ENCODE peak calls at places on chromosomes 16 and 17, in nine cellular contexts. X, S, Q, Z, J, Y, M, V and N are unnamed samples.
A peak's percentile ranks its signal among the peaks of the same experiment; 100 is the strongest.

GRCh38 chr17:74960739-74961342 is 11.7 kb downstream of the HID1 start:
- DNase-seq in S (peak; percentile 87), Y (peak; percentile 57), M (no peak), Q (peak; percentile 80), V (peak; percentile 82), J (no peak), Z (peak; percentile 90), X (peak; percentile 62), N (no peak)

GRCh38 chr16:70159355-70160348 is 13.9 kb upstream of the CLEC18C start:
- DNase-seq in Z (no peak), V (no peak), Y (no peak), J (no peak), S (no peak), X (no peak), M (no peak), Q (no peak), N (no peak)

GRCh38 chr17:67528751-67529436 is 151.8 kb downstream of the PITPNC1 start:
- DNase-seq in S (peak; percentile 88), X (no peak), Z (no peak), V (peak; percentile 6), M (no peak), Q (peak; percentile 77), Y (peak; percentile 71), J (peak; percentile 80), N (peak; percentile 72)

GRCh38 chr17:60229189-60229802 is 79.5 kb downstream of the CA4 start:
- DNase-seq in J (no peak), V (peak; percentile 34), Y (no peak), X (peak; percentile 41), Z (peak; percentile 19), Q (no peak), M (no peak), S (no peak), N (no peak)

GRCh38 chr17:50352072-50352692 is 6.3 kb downstream of the XYLT2 start:
- DNase-seq in J (no peak), X (no peak), Z (no peak), M (no peak), S (peak; percentile 3), Y (no peak), Q (no peak), V (no peak), N (peak; percentile 52)

GRCh38 chr17:10583834-10584233 is 34.4 kb upstream of the MYH2 start:
- DNase-seq in S (no peak), V (no peak), J (no peak), M (no peak), Q (no peak), X (no peak), Z (no peak), Y (no peak), N (no peak)

GRCh38 chr16:80583466-80583865 is 42.7 kb downstream of the DYNLRB2 start:
- DNase-seq in X (no peak), Q (no peak), S (no peak), Z (no peak), V (no peak), M (no peak), Y (no peak), J (no peak), N (peak; percentile 19)

GRCh38 chr17:77734371-77735050 is 224.0 kb upstream of the TNRC6C start:
- DNase-seq in X (no peak), Z (no peak), J (peak; percentile 94), V (no peak), Y (peak; percentile 78), M (no peak), S (peak; percentile 91), Q (peak; percentile 70), N (peak; percentile 93)

GRCh38 chr17:45992904-45993303 is 6.1 kb upstream of the STH start:
- DNase-seq in J (no peak), Y (no peak), Q (no peak), S (no peak), M (no peak), Z (no peak), V (no peak), X (no peak), N (no peak)

GRCh38 chr17:41394254-41395016 is 3.0 kb downstream of the KRT31 start:
- DNase-seq in Y (no peak), X (no peak), S (no peak), J (no peak), Q (no peak), Z (no peak), V (no peak), M (no peak), N (no peak)

GRCh38 chr17:3920940-3921852 is 4.9 kb upstream of the P2RX1 start:
- DNase-seq in M (no peak), Z (peak; percentile 38), Y (no peak), J (peak; percentile 82), S (no peak), Q (no peak), X (no peak), V (no peak), N (no peak)

GRCh38 chr16:2009791-2010510 is at the start of gene ZNF598:
- DNase-seq in Y (peak; percentile 86), V (peak; percentile 88), X (peak; percentile 89), Q (peak; percentile 88), M (peak; percentile 78), S (peak; percentile 96), Z (peak; percentile 92), J (peak; percentile 89), N (peak; percentile 85)

GRCh38 chr17:45440161-45440859 is 7.6 kb upstream of the ARHGAP27 start:
- DNase-seq in S (peak; percentile 60), Y (no peak), M (no peak), Q (no peak), X (no peak), Z (peak; percentile 35), J (no peak), V (peak; percentile 32), N (no peak)

GRCh38 chr16:57091200-57091989 is 988 bp upstream of the CPNE2 start:
- DNase-seq in Q (peak; percentile 83), J (peak; percentile 75), V (peak; percentile 74), Z (no peak), M (no peak), X (no peak), Y (peak; percentile 50), S (peak; percentile 73), N (peak; percentile 40)

GRCh38 chr16:84519855-84520254 is 15.4 kb upstream of the MEAK7 start:
- DNase-seq in Q (peak; percentile 35), V (no peak), S (no peak), M (no peak), J (no peak), X (no peak), Y (no peak), Z (no peak), N (no peak)

GRCh38 chr16:84514874-84515835 is 10.7 kb upstream of the MEAK7 start:
- DNase-seq in J (no peak), X (peak; percentile 96), Q (peak; percentile 73), V (peak; percentile 86), M (peak; percentile 86), Z (peak; percentile 76), Y (peak; percentile 72), S (peak; percentile 45), N (peak; percentile 30)

GRCh38 chr16:84520778-84521770 is 16.6 kb upstream of the MEAK7 start:
- DNase-seq in Q (peak; percentile 58), V (no peak), X (no peak), Y (no peak), Z (no peak), M (no peak), S (no peak), J (no peak), N (no peak)

GRCh38 chr16:84517366-84517765 is 12.9 kb upstream of the MEAK7 start:
- DNase-seq in Q (peak; percentile 17), Z (no peak), M (no peak), V (no peak), Y (no peak), J (no peak), S (no peak), X (no peak), N (no peak)

DNA sequence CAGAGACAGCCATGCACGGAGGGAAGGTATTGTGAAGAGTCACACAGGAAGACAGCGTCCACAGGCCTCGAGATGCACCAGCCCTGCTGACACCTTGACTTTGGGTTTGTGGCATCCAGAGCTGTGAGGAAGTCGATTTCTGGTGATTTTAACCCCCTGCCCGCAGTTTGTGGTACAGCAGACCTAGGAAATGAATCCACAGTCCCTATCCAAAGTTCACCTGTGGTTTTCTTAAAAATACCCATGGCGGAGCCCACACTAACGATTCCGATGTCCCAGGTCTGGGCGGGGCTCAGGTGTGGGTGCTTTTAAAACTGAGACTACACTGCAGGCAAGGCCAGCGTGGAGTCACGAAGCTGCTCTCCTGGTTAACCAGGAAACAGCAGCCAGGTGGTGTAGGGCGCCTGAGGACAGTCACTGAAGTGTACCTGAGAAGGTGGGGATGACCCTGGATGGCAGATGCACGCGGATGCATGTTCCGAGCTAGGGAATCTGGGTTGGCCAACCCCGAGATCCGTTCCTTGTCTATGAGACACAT is 14.4 kb upstream of the MEAK7 start:
- DNase-seq in M (peak; percentile 64), Q (peak; percentile 37), Y (peak; percentile 50), S (no peak), J (no peak), X (peak; percentile 86), V (no peak), Z (no peak), N (no peak)
- H3K4me1 ChIP-seq in M (peaks cover 62% of the 10 kb centered on the region), Q (no peaks in the 10 kb centered on the region), Y (peaks cover 4% of the 10 kb centered on the region), S (no peaks in the 10 kb centered on the region), J (no peaks in the 10 kb centered on the region), X (peaks cover 32% of the 10 kb centered on the region), V (peaks cover 31% of the 10 kb centered on the region), Z (peaks cover 16% of the 10 kb centered on the region), N (no peaks in the 10 kb centered on the region)

GRCh38 chr16:22193134-22193411 is 13.0 kb upstream of the EEF2K start:
- DNase-seq in Y (no peak), Q (no peak), M (no peak), Z (no peak), S (no peak), X (no peak), V (no peak), J (no peak), N (no peak)
- H3K4me1 ChIP-seq in Y (peaks cover 25% of the 10 kb centered on the region), Q (peaks cover 52% of the 10 kb centered on the region), M (peaks cover 70% of the 10 kb centered on the region), Z (peaks cover 41% of the 10 kb centered on the region), S (peaks cover 17% of the 10 kb centered on the region), X (peaks cover 54% of the 10 kb centered on the region), V (peaks cover 8% of the 10 kb centered on the region), J (peaks cover 25% of the 10 kb centered on the region), N (peaks cover 55% of the 10 kb centered on the region)

DNA sequence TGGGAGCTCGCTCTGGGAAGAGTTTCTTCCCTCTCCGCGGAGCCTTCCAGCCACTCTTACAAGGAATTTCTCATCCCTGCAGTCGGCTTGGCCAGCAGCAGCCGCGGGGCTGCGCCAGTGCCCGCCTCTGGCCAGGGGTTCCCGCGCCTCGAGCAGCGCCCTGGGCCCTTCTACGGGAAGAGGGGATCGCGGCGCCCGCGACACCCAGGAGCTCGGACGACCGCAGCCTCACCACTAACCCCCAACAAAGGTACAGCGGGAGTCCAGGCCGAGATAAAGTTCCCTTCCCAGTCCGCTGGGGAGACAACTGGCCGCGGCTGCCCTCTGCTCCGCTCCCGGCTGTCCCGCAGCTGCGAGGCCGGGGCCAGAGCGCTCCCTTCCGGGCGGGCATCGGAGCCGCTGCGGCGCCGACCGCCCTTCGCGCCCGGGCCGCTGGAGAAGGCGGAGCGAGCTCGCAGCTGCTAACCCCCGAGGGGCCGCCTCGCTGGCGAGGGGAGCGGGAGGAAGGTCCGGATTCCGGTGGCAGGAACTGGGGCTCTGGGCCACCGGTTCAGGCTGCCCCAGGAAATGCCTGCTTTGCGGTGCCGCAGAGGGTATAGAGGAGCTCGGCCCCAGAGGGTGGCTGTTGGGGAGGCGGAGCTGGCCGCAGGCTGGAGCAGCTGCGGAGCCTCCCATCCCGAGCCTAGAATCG is 3.6 kb upstream of the HS3ST3B1 start:
- DNase-seq in J (no peak), S (peak; percentile 80), Y (no peak), Q (peak; percentile 54), X (peak; percentile 54), V (peak; percentile 41), Z (no peak), M (no peak), N (peak; percentile 21)
- H3K4me1 ChIP-seq in J (peaks cover 17% of the 10 kb centered on the region), S (peaks cover 25% of the 10 kb centered on the region), Y (peaks cover 32% of the 10 kb centered on the region), Q (peaks cover 24% of the 10 kb centered on the region), X (peaks cover 46% of the 10 kb centered on the region), V (no peaks in the 10 kb centered on the region), Z (peaks cover 18% of the 10 kb centered on the region), M (peaks cover 30% of the 10 kb centered on the region), N (peaks cover 61% of the 10 kb centered on the region)

GRCh38 chr16:11576427-11577289 is 10.1 kb downstream of the LITAF start:
- DNase-seq in Q (peak; percentile 22), Y (no peak), J (no peak), S (no peak), X (peak; percentile 29), V (peak; percentile 41), Z (peak; percentile 55), M (no peak), N (peak; percentile 7)
- H3K4me1 ChIP-seq in Q (peaks cover 87% of the 10 kb centered on the region), Y (peaks cover 22% of the 10 kb centered on the region), J (peaks cover 32% of the 10 kb centered on the region), S (peaks cover 5% of the 10 kb centered on the region), X (peaks cover 76% of the 10 kb centered on the region), V (peaks cover 11% of the 10 kb centered on the region), Z (peaks cover 27% of the 10 kb centered on the region), M (peaks cover 89% of the 10 kb centered on the region), N (peaks cover 47% of the 10 kb centered on the region)